ENCODE peak calls at places on chromosomes 3 and 15, in eight cellular contexts. One of them, this sample, is unnamed.

GRCh38 chr3:161559177-161559998 is 62.8 kb downstream of the OTOL1 start:
- DNase-seq in adrenal gland: peak
- DNase-seq in tibial nerve: no peak
- DNase-seq in Peyer's patch: no peak
- DNase-seq in transverse colon: no peak
- DNase-seq in right lobe of liver: no peak
- DNase-seq in uterus: no peak
- DNase-seq in stomach: no peak
- DNase-seq in this sample: no peak

GRCh38 chr3:151709847-151710246 is 23.9 kb upstream of the AADACL2 start:
- DNase-seq in Peyer's patch: no peak
- DNase-seq in uterus: no peak
- DNase-seq in tibial nerve: no peak
- DNase-seq in stomach: no peak
- DNase-seq in adrenal gland: no peak
- DNase-seq in right lobe of liver: no peak
- DNase-seq in transverse colon: no peak
- DNase-seq in this sample: no peak

GRCh38 chr3:53045784-53046170 is at the start of gene SFMBT1:
- DNase-seq in Peyer's patch: peak
- DNase-seq in stomach: peak
- DNase-seq in tibial nerve: peak
- DNase-seq in adrenal gland: peak
- DNase-seq in right lobe of liver: peak
- DNase-seq in uterus: peak
- DNase-seq in transverse colon: peak
- DNase-seq in this sample: no peak

GRCh38 chr3:194824676-194825075 is 139.0 kb downstream of the FAM43A start:
- DNase-seq in right lobe of liver: no peak
- DNase-seq in adrenal gland: no peak
- DNase-seq in uterus: no peak
- DNase-seq in tibial nerve: no peak
- DNase-seq in stomach: no peak
- DNase-seq in Peyer's patch: no peak
- DNase-seq in transverse colon: no peak
- DNase-seq in this sample: no peak

GRCh38 chr3:64340636-64341240 is 115.5 kb upstream of the PRICKLE2 start:
- DNase-seq in Peyer's patch: no peak
- DNase-seq in uterus: peak
- DNase-seq in transverse colon: no peak
- DNase-seq in adrenal gland: no peak
- DNase-seq in tibial nerve: no peak
- DNase-seq in stomach: no peak
- DNase-seq in right lobe of liver: no peak
- DNase-seq in this sample: no peak

GRCh38 chr3:31740397-31740796 is 207.7 kb downstream of the STT3B start:
- DNase-seq in Peyer's patch: no peak
- DNase-seq in uterus: no peak
- DNase-seq in adrenal gland: no peak
- DNase-seq in tibial nerve: no peak
- DNase-seq in stomach: no peak
- DNase-seq in right lobe of liver: no peak
- DNase-seq in transverse colon: no peak
- DNase-seq in this sample: no peak

GRCh38 chr15:89972085-89972484 is 29.0 kb upstream of the ZNF710 start:
- DNase-seq in tibial nerve: no peak
- DNase-seq in adrenal gland: no peak
- DNase-seq in uterus: no peak
- DNase-seq in Peyer's patch: no peak
- DNase-seq in stomach: no peak
- DNase-seq in transverse colon: no peak
- DNase-seq in right lobe of liver: no peak
- DNase-seq in this sample: no peak

GRCh38 chr3:100761211-100761921 is 52.1 kb downstream of the TFG start:
- DNase-seq in stomach: no peak
- DNase-seq in adrenal gland: no peak
- DNase-seq in tibial nerve: no peak
- DNase-seq in uterus: no peak
- DNase-seq in Peyer's patch: no peak
- DNase-seq in transverse colon: peak
- DNase-seq in right lobe of liver: peak
- DNase-seq in this sample: no peak

GRCh38 chr3:32398531-32398930 is 6.9 kb downstream of the CMTM7 start:
- DNase-seq in uterus: no peak
- DNase-seq in right lobe of liver: peak
- DNase-seq in tibial nerve: no peak
- DNase-seq in Peyer's patch: no peak
- DNase-seq in adrenal gland: no peak
- DNase-seq in stomach: peak
- DNase-seq in transverse colon: no peak
- DNase-seq in this sample: no peak

GRCh38 chr15:31034152-31034551 is 42.7 kb upstream of the MTMR10 start:
- DNase-seq in right lobe of liver: no peak
- DNase-seq in tibial nerve: no peak
- DNase-seq in uterus: no peak
- DNase-seq in stomach: no peak
- DNase-seq in adrenal gland: no peak
- DNase-seq in transverse colon: no peak
- DNase-seq in Peyer's patch: no peak
- DNase-seq in this sample: no peak

GRCh38 chr3:112128843-112129727 is 4.0 kb downstream of the GCSAM start:
- DNase-seq in transverse colon: no peak
- DNase-seq in adrenal gland: no peak
- DNase-seq in right lobe of liver: no peak
- DNase-seq in uterus: no peak
- DNase-seq in tibial nerve: no peak
- DNase-seq in stomach: no peak
- DNase-seq in Peyer's patch: no peak
- DNase-seq in this sample: no peak

DNA sequence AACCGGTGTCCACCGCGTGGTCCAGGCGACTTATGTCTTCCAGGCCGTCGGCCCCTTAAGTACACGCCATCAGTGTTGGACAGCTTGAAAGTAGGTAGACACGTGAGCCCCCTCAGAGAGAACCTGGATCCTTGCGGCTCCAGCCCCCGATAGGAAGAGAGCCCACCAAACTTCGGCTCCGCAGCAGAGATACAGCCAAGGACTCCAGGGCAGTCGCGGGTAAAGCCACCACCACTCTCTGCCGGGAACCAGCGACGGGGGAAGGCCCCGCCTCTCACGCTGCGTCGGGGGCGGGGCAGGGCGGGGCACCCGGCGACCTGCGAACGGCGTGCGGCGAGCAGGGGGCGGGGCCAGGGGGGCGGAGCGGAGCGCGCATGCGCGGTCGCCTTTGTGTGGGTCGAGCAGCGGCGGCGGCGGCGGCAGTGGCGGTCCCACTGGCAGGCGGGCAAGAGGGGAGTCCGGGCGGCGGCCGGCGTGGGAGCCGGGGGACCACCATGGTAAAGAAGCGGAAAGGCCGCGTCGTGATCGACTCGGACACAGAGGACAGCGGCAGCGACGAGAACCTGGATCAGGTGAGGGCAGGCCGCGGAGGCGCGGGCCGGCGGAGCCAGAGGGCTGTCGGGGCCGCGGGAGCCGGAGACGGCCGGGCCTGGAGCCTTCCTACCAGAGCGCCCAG is at the start of gene RTF1:
- DNase-seq in transverse colon: peak
- DNase-seq in right lobe of liver: peak
- DNase-seq in tibial nerve: peak
- DNase-seq in uterus: peak
- DNase-seq in Peyer's patch: peak
- DNase-seq in adrenal gland: peak
- DNase-seq in stomach: peak
- DNase-seq in this sample: peak
- TF ChIP-seq POLR2A in transverse colon: peak
- TF ChIP-seq POLR2A in right lobe of liver: peak
- TF ChIP-seq POLR2A in tibial nerve: peak
- TF ChIP-seq POLR2A in uterus: peak
- TF ChIP-seq POLR2A in Peyer's patch: peak
- TF ChIP-seq POLR2A in adrenal gland: peak
- TF ChIP-seq POLR2A in stomach: no peak
- TF ChIP-seq POLR2A in this sample: no peak

GRCh38 chr3:149655826-149656599 is 1.8 kb downstream of the WWTR1 start:
- DNase-seq in right lobe of liver: no peak
- DNase-seq in Peyer's patch: no peak
- DNase-seq in stomach: no peak
- DNase-seq in uterus: no peak
- DNase-seq in adrenal gland: no peak
- DNase-seq in transverse colon: no peak
- DNase-seq in tibial nerve: no peak
- DNase-seq in this sample: no peak

GRCh38 chr3:149657458-149657795 is 398 bp downstream of the WWTR1 start:
- DNase-seq in uterus: peak
- DNase-seq in adrenal gland: peak
- DNase-seq in right lobe of liver: no peak
- DNase-seq in transverse colon: peak
- DNase-seq in tibial nerve: peak
- DNase-seq in Peyer's patch: peak
- DNase-seq in stomach: peak
- DNase-seq in this sample: no peak

GRCh38 chr3:149658444-149659172 is 783 bp upstream of the WWTR1 start:
- DNase-seq in transverse colon: peak
- DNase-seq in stomach: peak
- DNase-seq in tibial nerve: peak
- DNase-seq in right lobe of liver: peak
- DNase-seq in Peyer's patch: peak
- DNase-seq in uterus: peak
- DNase-seq in adrenal gland: peak
- DNase-seq in this sample: no peak

GRCh38 chr3:149659173-149659468 is 1.3 kb upstream of the WWTR1 start:
- DNase-seq in right lobe of liver: no peak
- DNase-seq in transverse colon: no peak
- DNase-seq in Peyer's patch: no peak
- DNase-seq in uterus: peak
- DNase-seq in tibial nerve: no peak
- DNase-seq in adrenal gland: no peak
- DNase-seq in stomach: no peak
- DNase-seq in this sample: no peak

GRCh38 chr3:149657796-149658443 is at the start of gene WWTR1:
- DNase-seq in uterus: peak
- DNase-seq in right lobe of liver: peak
- DNase-seq in stomach: peak
- DNase-seq in adrenal gland: peak
- DNase-seq in tibial nerve: peak
- DNase-seq in Peyer's patch: peak
- DNase-seq in transverse colon: peak
- DNase-seq in this sample: no peak
- TF ChIP-seq POLR2A in uterus: peak
- TF ChIP-seq POLR2A in right lobe of liver: peak
- TF ChIP-seq POLR2A in stomach: no peak
- TF ChIP-seq POLR2A in adrenal gland: peak
- TF ChIP-seq POLR2A in tibial nerve: peak
- TF ChIP-seq POLR2A in Peyer's patch: peak
- TF ChIP-seq POLR2A in transverse colon: peak
- TF ChIP-seq POLR2A in this sample: peak

GRCh38 chr3:140467916-140468315 is 209.9 kb upstream of the TRIM42 start:
- DNase-seq in transverse colon: no peak
- DNase-seq in tibial nerve: no peak
- DNase-seq in uterus: no peak
- DNase-seq in Peyer's patch: no peak
- DNase-seq in right lobe of liver: no peak
- DNase-seq in stomach: no peak
- DNase-seq in adrenal gland: no peak
- DNase-seq in this sample: no peak
- TF ChIP-seq POLR2A in transverse colon: no peak
- TF ChIP-seq POLR2A in tibial nerve: no peak
- TF ChIP-seq POLR2A in uterus: no peak
- TF ChIP-seq POLR2A in Peyer's patch: no peak
- TF ChIP-seq POLR2A in right lobe of liver: no peak
- TF ChIP-seq POLR2A in stomach: no peak
- TF ChIP-seq POLR2A in adrenal gland: no peak
- TF ChIP-seq POLR2A in this sample: no peak

GRCh38 chr3:51538459-51539290 is at the start of gene RAD54L2:
- DNase-seq in transverse colon: peak
- DNase-seq in Peyer's patch: peak
- DNase-seq in right lobe of liver: peak
- DNase-seq in stomach: peak
- DNase-seq in adrenal gland: peak
- DNase-seq in uterus: peak
- DNase-seq in tibial nerve: peak
- DNase-seq in this sample: no peak
- TF ChIP-seq POLR2A in transverse colon: no peak
- TF ChIP-seq POLR2A in Peyer's patch: no peak
- TF ChIP-seq POLR2A in right lobe of liver: peak
- TF ChIP-seq POLR2A in stomach: no peak
- TF ChIP-seq POLR2A in adrenal gland: peak
- TF ChIP-seq POLR2A in uterus: no peak
- TF ChIP-seq POLR2A in tibial nerve: peak
- TF ChIP-seq POLR2A in this sample: no peak

DNA sequence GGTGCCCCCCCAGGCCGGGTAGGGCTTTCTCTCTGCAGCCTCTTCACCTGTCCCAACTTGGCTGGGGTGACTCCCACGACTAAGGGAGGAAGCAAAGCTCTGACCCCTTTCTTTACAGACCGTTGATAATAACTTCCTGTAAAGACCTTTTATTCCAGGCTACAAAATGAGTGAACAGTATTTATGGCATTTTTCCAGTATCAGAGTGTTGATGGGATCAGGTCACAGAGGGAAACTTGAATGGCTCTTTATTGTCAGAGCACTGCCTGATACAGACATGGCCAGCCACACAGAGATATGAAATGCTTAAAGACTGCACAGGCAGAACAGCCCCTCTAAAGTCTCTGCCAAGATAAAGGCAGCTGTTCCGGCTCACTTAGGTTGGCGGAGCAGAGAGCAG is 1033.9 kb upstream of the NR2F2 start:
- DNase-seq in tibial nerve: no peak
- DNase-seq in adrenal gland: no peak
- DNase-seq in transverse colon: no peak
- DNase-seq in Peyer's patch: no peak
- DNase-seq in right lobe of liver: no peak
- DNase-seq in uterus: no peak
- DNase-seq in stomach: no peak
- DNase-seq in this sample: no peak
- TF ChIP-seq POLR2A in tibial nerve: no peak
- TF ChIP-seq POLR2A in adrenal gland: no peak
- TF ChIP-seq POLR2A in transverse colon: no peak
- TF ChIP-seq POLR2A in Peyer's patch: no peak
- TF ChIP-seq POLR2A in right lobe of liver: no peak
- TF ChIP-seq POLR2A in uterus: no peak
- TF ChIP-seq POLR2A in stomach: no peak
- TF ChIP-seq POLR2A in this sample: no peak